ENCODE peak calls at places on chromosomes 3 and 15, in four cellular contexts. H is Daoy, E is RPMI8226, J is nucleus accumbens. G is an unnamed sample.

GRCh38 chr3:49781415-49782199 is 4.7 kb downstream of the IP6K1 start:
- DNase-seq in H (no peak), J (no peak), E (no peak), G (no peak)

GRCh38 chr15:87826119-87826730 is 430.3 kb downstream of the NTRK3 start:
- DNase-seq in H (no peak), E (peak), J (no peak), G (no peak)

GRCh38 chr3:53168175-53168923 is 7.3 kb downstream of the PRKCD start:
- DNase-seq in E (no peak), H (no peak), J (no peak), G (no peak)

GRCh38 chr15:69976366-69976994 is 121.2 kb downstream of the TLE3 start:
- DNase-seq in J (no peak), H (peak), E (peak), G (no peak)

GRCh38 chr3:139300416-139300815 is 43.4 kb upstream of the MRPS22 start:
- DNase-seq in H (no peak), E (no peak), J (no peak), G (no peak)

GRCh38 chr3:159263750-159264561 is 462.1 kb downstream of the MFSD1 start:
- DNase-seq in J (no peak), H (peak), E (peak), G (no peak)

GRCh38 chr3:70853161-70853560 is 540.7 kb upstream of the MDFIC2 start:
- DNase-seq in H (no peak), J (no peak), E (no peak), G (no peak)

GRCh38 chr3:196792771-196793170 is 53.1 kb downstream of the PAK2 start:
- DNase-seq in J (no peak), E (no peak), H (peak), G (no peak)

GRCh38 chr15:58957101-58957973 is 23.9 kb upstream of the SLTM start:
- DNase-seq in E (peak), H (peak), J (no peak), G (no peak)

GRCh38 chr3:194689493-194689901 is 3.8 kb downstream of the FAM43A start:
- DNase-seq in E (no peak), H (peak), J (no peak), G (no peak)

GRCh38 chr3:166283856-166284255 is 446.6 kb upstream of the BCHE start:
- DNase-seq in H (no peak), E (no peak), J (no peak), G (no peak)

GRCh38 chr15:48406240-48406891 is 75.1 kb downstream of the DUT start:
- DNase-seq in E (no peak), J (no peak), H (no peak), G (no peak)